ENCODE peak calls at places on chromosomes 11 and 22, in ten cellular contexts. G, A, W, I, P, K, V, S, Q and T are unnamed samples.
A peak's percentile ranks its signal among the peaks of the same experiment; 100 is the strongest.

GRCh38 chr22:39179401-39179827 is 26.9 kb upstream of the CBX7 start:
- DNase-seq in G (no peak), A (no peak), W (no peak), I (no peak), P (no peak), K (no peak), V (no peak), S (no peak), Q (no peak), T (no peak)

GRCh38 chr11:96063886-96064285 is 140.0 kb upstream of the MTMR2 start:
- DNase-seq in G (no peak), A (no peak), W (no peak), I (no peak), P (no peak), K (no peak), V (no peak), S (no peak), Q (no peak), T (no peak)

GRCh38 chr22:46908641-46909107 is 146.2 kb downstream of the TBC1D22A start:
- DNase-seq in G (no peak), A (no peak), W (no peak), I (no peak), P (no peak), K (no peak), V (no peak), S (no peak), Q (no peak), T (no peak)

GRCh38 chr11:10029386-10030121 is 264.5 kb downstream of the SBF2 start:
- DNase-seq in G (no peak), A (no peak), W (no peak), I (no peak), P (no peak), K (no peak), V (no peak), S (no peak), Q (no peak), T (no peak)

GRCh38 chr11:109486129-109486528 is 64.1 kb downstream of the C11orf87 start:
- DNase-seq in G (no peak), A (no peak), W (no peak), I (no peak), P (no peak), K (no peak), V (no peak), S (no peak), Q (no peak), T (no peak)

GRCh38 chr11:34840736-34841386 is 75.3 kb downstream of the APIP start:
- DNase-seq in G (peak; percentile 32), A (no peak), W (no peak), I (peak; percentile 59), P (peak; percentile 35), K (no peak), V (no peak), S (no peak), Q (peak; percentile 28), T (no peak)

GRCh38 chr11:110198031-110198729 is 98.2 kb downstream of the RDX start:
- DNase-seq in G (peak; percentile 81), A (no peak), W (no peak), I (no peak), P (peak; percentile 67), K (no peak), V (no peak), S (no peak), Q (peak; percentile 27), T (no peak)

GRCh38 chr11:85685820-85686459 is at the start of gene CCDC89:
- DNase-seq in G (peak; percentile 94), A (no peak), W (no peak), I (no peak), P (peak; percentile 98), K (no peak), V (no peak), S (peak; percentile 88), Q (peak; percentile 98), T (no peak)

GRCh38 chr11:44778200-44779100 is 51.7 kb downstream of the TSPAN18 start:
- DNase-seq in G (no peak), A (no peak), W (no peak), I (no peak), P (no peak), K (no peak), V (no peak), S (no peak), Q (no peak), T (no peak)

GRCh38 chr11:47983464-47984397 is 3.4 kb downstream of the PTPRJ start:
- DNase-seq in G (peak; percentile 86), A (no peak), W (no peak), I (peak; percentile 44), P (peak; percentile 74), K (no peak), V (no peak), S (no peak), Q (peak; percentile 52), T (no peak)

GRCh38 chr11:4863893-4864292 is 14.9 kb upstream of the OR51S1 start:
- DNase-seq in G (no peak), A (no peak), W (no peak), I (no peak), P (no peak), K (no peak), V (no peak), S (no peak), Q (peak; percentile 5), T (no peak)

GRCh38 chr11:43987384-43988039 is 45.1 kb downstream of the C11orf96 start:
- DNase-seq in G (peak; percentile 47), A (no peak), W (no peak), I (no peak), P (peak; percentile 86), K (no peak), V (no peak), S (peak; percentile 76), Q (peak; percentile 97), T (no peak)

GRCh38 chr22:43734370-43735005 is 77.6 kb downstream of the EFCAB6 start:
- DNase-seq in G (no peak), A (no peak), W (no peak), I (no peak), P (no peak), K (no peak), V (no peak), S (no peak), Q (no peak), T (no peak)

GRCh38 chr11:69132301-69132670 is 23.4 kb upstream of the SMIM38 start:
- DNase-seq in G (no peak), A (no peak), W (no peak), I (no peak), P (no peak), K (no peak), V (no peak), S (no peak), Q (no peak), T (no peak)

GRCh38 chr11:111081021-111081511 is 164.5 kb upstream of the POU2AF2 start:
- DNase-seq in G (no peak), A (no peak), W (no peak), I (no peak), P (peak; percentile 44), K (no peak), V (no peak), S (peak; percentile 44), Q (no peak), T (no peak)

GRCh38 chr11:8604078-8604723 is 10.2 kb upstream of the STK33 start:
- DNase-seq in G (peak; percentile 100), A (peak; percentile 34), W (no peak), I (peak; percentile 47), P (peak; percentile 100), K (peak; percentile 10), V (no peak), S (peak; percentile 100), Q (peak; percentile 100), T (peak; percentile 49)

GRCh38 chr11:69546735-69547370 is 65.4 kb downstream of the LINC01488 start:
- DNase-seq in G (no peak), A (no peak), W (no peak), I (peak; percentile 8), P (no peak), K (peak; percentile 63), V (no peak), S (no peak), Q (no peak), T (no peak)

GRCh38 chr22:49997221-49997599 is 15.4 kb downstream of the IL17REL start:
- DNase-seq in G (no peak), A (peak; percentile 9), W (no peak), I (no peak), P (no peak), K (no peak), V (no peak), S (no peak), Q (no peak), T (peak; percentile 10)